ENCODE peak calls at places on chromosomes 6 and 20, in four cellular contexts. One of them, this sample, is unnamed.

GRCh38 chr6:90478278-90478677 is 108.6 kb downstream of the MAP3K7 start:
- DNase-seq in naive thymus-derived CD4-positive, alpha-beta T cell: no peak
- DNase-seq in body of pancreas: no peak
- DNase-seq in effector memory CD4-positive, alpha-beta T cell: no peak
- DNase-seq in this sample: no peak

GRCh38 chr20:57417830-57418780 is 26.9 kb downstream of the RBM38 start:
- DNase-seq in naive thymus-derived CD4-positive, alpha-beta T cell: no peak
- DNase-seq in body of pancreas: no peak
- DNase-seq in effector memory CD4-positive, alpha-beta T cell: no peak
- DNase-seq in this sample: no peak

GRCh38 chr6:30071081-30071818 is 4.3 kb downstream of the PPP1R11 start:
- DNase-seq in naive thymus-derived CD4-positive, alpha-beta T cell: no peak
- DNase-seq in effector memory CD4-positive, alpha-beta T cell: no peak
- DNase-seq in body of pancreas: no peak
- DNase-seq in this sample: no peak

GRCh38 chr6:42405025-42405424 is 46.7 kb downstream of the TRERF1 start:
- DNase-seq in effector memory CD4-positive, alpha-beta T cell: no peak
- DNase-seq in body of pancreas: no peak
- DNase-seq in naive thymus-derived CD4-positive, alpha-beta T cell: no peak
- DNase-seq in this sample: no peak

GRCh38 chr6:39904946-39905639 is 29.2 kb downstream of the MOCS1 start:
- DNase-seq in effector memory CD4-positive, alpha-beta T cell: no peak
- DNase-seq in naive thymus-derived CD4-positive, alpha-beta T cell: no peak
- DNase-seq in body of pancreas: no peak
- DNase-seq in this sample: no peak

GRCh38 chr6:42569102-42570028 is 5.5 kb downstream of the UBR2 start:
- DNase-seq in effector memory CD4-positive, alpha-beta T cell: no peak
- DNase-seq in naive thymus-derived CD4-positive, alpha-beta T cell: no peak
- DNase-seq in body of pancreas: no peak
- DNase-seq in this sample: peak

GRCh38 chr6:44071670-44072451 is 55.4 kb downstream of the MRPL14 start:
- DNase-seq in naive thymus-derived CD4-positive, alpha-beta T cell: no peak
- DNase-seq in effector memory CD4-positive, alpha-beta T cell: no peak
- DNase-seq in body of pancreas: no peak
- DNase-seq in this sample: no peak

GRCh38 chr6:11050735-11051134 is 6.6 kb upstream of the ELOVL2 start:
- DNase-seq in body of pancreas: no peak
- DNase-seq in naive thymus-derived CD4-positive, alpha-beta T cell: no peak
- DNase-seq in effector memory CD4-positive, alpha-beta T cell: no peak
- DNase-seq in this sample: no peak

GRCh38 chr6:27760464-27760863 is 151.7 kb downstream of the OR2B2 start:
- DNase-seq in effector memory CD4-positive, alpha-beta T cell: no peak
- DNase-seq in body of pancreas: no peak
- DNase-seq in naive thymus-derived CD4-positive, alpha-beta T cell: no peak
- DNase-seq in this sample: no peak

GRCh38 chr20:58239216-58239615 is 10.8 kb upstream of the ANKRD60 start:
- DNase-seq in naive thymus-derived CD4-positive, alpha-beta T cell: no peak
- DNase-seq in effector memory CD4-positive, alpha-beta T cell: no peak
- DNase-seq in body of pancreas: no peak
- DNase-seq in this sample: no peak

GRCh38 chr20:17897566-17898307 is 70.9 kb downstream of the SNX5 start:
- DNase-seq in naive thymus-derived CD4-positive, alpha-beta T cell: no peak
- DNase-seq in body of pancreas: no peak
- DNase-seq in effector memory CD4-positive, alpha-beta T cell: no peak
- DNase-seq in this sample: no peak

GRCh38 chr6:41441598-41442205 is 104.5 kb upstream of the FOXP4 start:
- DNase-seq in naive thymus-derived CD4-positive, alpha-beta T cell: no peak
- DNase-seq in body of pancreas: no peak
- DNase-seq in effector memory CD4-positive, alpha-beta T cell: peak
- DNase-seq in this sample: no peak

DNA sequence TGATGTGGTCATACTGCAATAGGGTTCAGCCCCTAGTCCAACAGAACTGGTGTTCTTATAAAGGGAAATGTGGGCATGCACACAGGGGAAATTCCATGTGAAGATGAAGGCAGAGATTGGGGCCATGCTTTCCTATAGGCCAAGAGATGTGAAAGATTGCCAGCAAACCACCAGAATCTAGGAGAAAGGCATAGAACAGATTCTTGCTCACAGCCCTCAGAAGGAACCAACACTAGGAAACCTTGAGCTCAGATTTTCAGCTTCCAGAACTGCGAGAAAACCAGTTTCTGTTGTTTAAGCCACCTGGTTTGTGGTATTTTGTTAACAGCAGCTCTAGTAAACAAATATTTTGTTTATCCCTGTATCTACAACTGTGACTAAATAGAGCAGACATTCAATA is 197.6 kb upstream of the CITED2 start:
- DNase-seq in body of pancreas: no peak
- DNase-seq in effector memory CD4-positive, alpha-beta T cell: no peak
- DNase-seq in naive thymus-derived CD4-positive, alpha-beta T cell: no peak
- DNase-seq in this sample: no peak
- H3K27ac ChIP-seq in body of pancreas: no peak
- H3K27ac ChIP-seq in effector memory CD4-positive, alpha-beta T cell: no peak
- H3K27ac ChIP-seq in naive thymus-derived CD4-positive, alpha-beta T cell: no peak
- H3K27ac ChIP-seq in this sample: no peak

GRCh38 chr6:34339971-34340370 is 52.5 kb downstream of the NUDT3 start:
- DNase-seq in body of pancreas: no peak
- DNase-seq in naive thymus-derived CD4-positive, alpha-beta T cell: no peak
- DNase-seq in effector memory CD4-positive, alpha-beta T cell: no peak
- DNase-seq in this sample: no peak
- H3K27ac ChIP-seq in body of pancreas: no peak
- H3K27ac ChIP-seq in naive thymus-derived CD4-positive, alpha-beta T cell: no peak
- H3K27ac ChIP-seq in effector memory CD4-positive, alpha-beta T cell: no peak
- H3K27ac ChIP-seq in this sample: no peak

GRCh38 chr20:6282642-6283041 is 159.8 kb upstream of the FERMT1 start:
- DNase-seq in body of pancreas: no peak
- DNase-seq in naive thymus-derived CD4-positive, alpha-beta T cell: no peak
- DNase-seq in effector memory CD4-positive, alpha-beta T cell: no peak
- DNase-seq in this sample: no peak

GRCh38 chr20:6287471-6287870 is 164.6 kb upstream of the FERMT1 start:
- DNase-seq in naive thymus-derived CD4-positive, alpha-beta T cell: no peak
- DNase-seq in body of pancreas: no peak
- DNase-seq in effector memory CD4-positive, alpha-beta T cell: no peak
- DNase-seq in this sample: no peak
- H3K27ac ChIP-seq in naive thymus-derived CD4-positive, alpha-beta T cell: no peak
- H3K27ac ChIP-seq in body of pancreas: no peak
- H3K27ac ChIP-seq in effector memory CD4-positive, alpha-beta T cell: no peak
- H3K27ac ChIP-seq in this sample: no peak

DNA sequence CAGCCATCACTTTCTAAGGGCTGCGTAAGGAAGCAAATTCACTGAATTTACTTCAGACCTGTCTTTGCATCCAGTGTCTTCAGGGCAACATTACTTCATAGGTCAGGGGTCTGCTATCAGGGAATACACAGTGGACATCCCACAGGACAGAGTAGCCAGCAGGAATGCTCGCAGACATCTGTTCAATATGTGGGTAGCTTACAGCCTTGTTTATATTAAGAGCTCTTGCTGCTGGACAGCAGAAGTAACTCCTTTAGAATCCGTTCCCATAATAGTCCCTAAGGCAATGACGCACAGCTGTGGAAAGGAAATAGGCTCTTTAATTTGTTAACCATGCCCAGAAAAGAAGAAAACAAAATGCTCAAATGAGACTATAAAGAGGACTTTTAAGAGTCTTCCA is 198.7 kb downstream of the MOXD1 start:
- DNase-seq in body of pancreas: no peak
- DNase-seq in naive thymus-derived CD4-positive, alpha-beta T cell: no peak
- DNase-seq in effector memory CD4-positive, alpha-beta T cell: no peak
- DNase-seq in this sample: peak
- H3K27ac ChIP-seq in body of pancreas: no peak
- H3K27ac ChIP-seq in naive thymus-derived CD4-positive, alpha-beta T cell: no peak
- H3K27ac ChIP-seq in effector memory CD4-positive, alpha-beta T cell: no peak
- H3K27ac ChIP-seq in this sample: peak

GRCh38 chr6:137348777-137349176 is 129.6 kb upstream of the IFNGR1 start:
- DNase-seq in body of pancreas: no peak
- DNase-seq in effector memory CD4-positive, alpha-beta T cell: no peak
- DNase-seq in naive thymus-derived CD4-positive, alpha-beta T cell: no peak
- DNase-seq in this sample: no peak

GRCh38 chr6:137352859-137353258 is 133.7 kb upstream of the IFNGR1 start:
- DNase-seq in naive thymus-derived CD4-positive, alpha-beta T cell: no peak
- DNase-seq in body of pancreas: peak
- DNase-seq in effector memory CD4-positive, alpha-beta T cell: no peak
- DNase-seq in this sample: peak

GRCh38 chr6:137349856-137350830 is 131.0 kb upstream of the IFNGR1 start:
- DNase-seq in naive thymus-derived CD4-positive, alpha-beta T cell: no peak
- DNase-seq in body of pancreas: no peak
- DNase-seq in effector memory CD4-positive, alpha-beta T cell: no peak
- DNase-seq in this sample: no peak

GRCh38 chr6:137351890-137352289 is 132.7 kb upstream of the IFNGR1 start:
- DNase-seq in effector memory CD4-positive, alpha-beta T cell: no peak
- DNase-seq in body of pancreas: no peak
- DNase-seq in naive thymus-derived CD4-positive, alpha-beta T cell: no peak
- DNase-seq in this sample: no peak

DNA sequence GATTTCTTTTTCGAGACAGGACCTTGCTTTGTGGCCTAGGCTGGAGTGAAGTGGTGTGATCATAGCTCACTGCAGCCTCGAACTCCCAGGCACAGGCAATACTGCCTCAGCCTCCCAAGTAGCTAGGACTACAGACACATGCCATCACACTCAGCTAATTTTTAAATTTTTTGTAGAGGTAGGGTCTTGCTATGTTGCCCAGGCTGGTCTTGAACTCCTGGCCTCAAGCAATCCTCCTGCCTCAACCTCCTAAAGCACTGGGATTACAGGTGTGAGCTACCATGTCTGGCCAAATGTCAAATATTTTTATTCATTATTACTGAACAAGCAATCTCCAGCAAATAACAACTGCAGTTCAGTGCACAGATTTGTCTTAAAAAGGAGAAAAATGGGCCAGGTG is 131.7 kb upstream of the IFNGR1 start:
- DNase-seq in naive thymus-derived CD4-positive, alpha-beta T cell: no peak
- DNase-seq in body of pancreas: no peak
- DNase-seq in effector memory CD4-positive, alpha-beta T cell: no peak
- DNase-seq in this sample: no peak
- H3K27ac ChIP-seq in naive thymus-derived CD4-positive, alpha-beta T cell: no peak
- H3K27ac ChIP-seq in body of pancreas: no peak
- H3K27ac ChIP-seq in effector memory CD4-positive, alpha-beta T cell: no peak
- H3K27ac ChIP-seq in this sample: no peak

DNA sequence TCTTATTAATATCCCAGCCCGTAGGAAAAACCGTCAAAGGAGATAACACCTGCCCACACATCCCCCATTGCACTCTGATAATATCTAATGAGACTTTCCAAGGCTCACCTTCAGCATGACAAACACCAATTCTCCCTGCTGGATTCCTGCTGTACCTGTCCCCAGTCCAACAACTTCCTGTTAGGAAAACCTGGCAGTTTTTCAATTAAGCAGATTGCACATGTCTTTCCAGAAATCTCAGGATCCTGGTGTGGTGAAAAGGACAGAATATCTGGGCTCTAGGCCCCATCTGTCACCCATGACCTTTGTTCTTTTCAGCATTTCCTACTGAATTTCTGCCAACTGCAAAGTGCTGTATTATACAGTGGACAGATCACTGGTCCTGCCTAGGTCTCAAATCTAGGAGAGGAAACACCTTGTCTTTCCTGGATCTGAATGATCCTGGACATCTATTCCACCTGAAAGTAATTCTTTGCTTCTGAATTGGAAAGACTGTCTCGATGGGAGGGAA is 27.7 kb upstream of the DTNBP1 start:
- DNase-seq in naive thymus-derived CD4-positive, alpha-beta T cell: no peak
- DNase-seq in effector memory CD4-positive, alpha-beta T cell: no peak
- DNase-seq in body of pancreas: no peak
- DNase-seq in this sample: peak
- H3K27ac ChIP-seq in naive thymus-derived CD4-positive, alpha-beta T cell: no peak
- H3K27ac ChIP-seq in effector memory CD4-positive, alpha-beta T cell: no peak
- H3K27ac ChIP-seq in body of pancreas: no peak
- H3K27ac ChIP-seq in this sample: peak

DNA sequence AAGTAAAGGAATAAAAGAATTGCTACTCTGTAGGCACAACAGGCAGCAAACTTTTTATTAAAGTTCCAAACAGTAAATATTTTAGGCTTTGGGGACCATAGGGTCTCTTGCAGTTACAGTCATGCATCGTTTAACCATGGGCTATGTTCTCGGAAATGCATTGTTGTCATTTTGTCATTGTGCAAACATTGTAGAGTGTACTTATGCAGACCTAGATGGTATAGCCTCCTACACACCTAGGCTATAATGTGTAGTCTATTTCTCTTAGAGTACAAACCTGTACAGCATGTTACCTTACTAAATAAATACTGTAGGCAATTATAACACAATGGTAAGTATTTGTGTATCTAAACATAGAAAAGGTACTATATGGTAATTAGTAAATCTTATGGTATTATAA is 54.7 kb downstream of the CDS2 start:
- DNase-seq in body of pancreas: no peak
- DNase-seq in effector memory CD4-positive, alpha-beta T cell: no peak
- DNase-seq in naive thymus-derived CD4-positive, alpha-beta T cell: no peak
- DNase-seq in this sample: no peak
- H3K27ac ChIP-seq in body of pancreas: no peak
- H3K27ac ChIP-seq in effector memory CD4-positive, alpha-beta T cell: no peak
- H3K27ac ChIP-seq in naive thymus-derived CD4-positive, alpha-beta T cell: no peak
- H3K27ac ChIP-seq in this sample: no peak

DNA sequence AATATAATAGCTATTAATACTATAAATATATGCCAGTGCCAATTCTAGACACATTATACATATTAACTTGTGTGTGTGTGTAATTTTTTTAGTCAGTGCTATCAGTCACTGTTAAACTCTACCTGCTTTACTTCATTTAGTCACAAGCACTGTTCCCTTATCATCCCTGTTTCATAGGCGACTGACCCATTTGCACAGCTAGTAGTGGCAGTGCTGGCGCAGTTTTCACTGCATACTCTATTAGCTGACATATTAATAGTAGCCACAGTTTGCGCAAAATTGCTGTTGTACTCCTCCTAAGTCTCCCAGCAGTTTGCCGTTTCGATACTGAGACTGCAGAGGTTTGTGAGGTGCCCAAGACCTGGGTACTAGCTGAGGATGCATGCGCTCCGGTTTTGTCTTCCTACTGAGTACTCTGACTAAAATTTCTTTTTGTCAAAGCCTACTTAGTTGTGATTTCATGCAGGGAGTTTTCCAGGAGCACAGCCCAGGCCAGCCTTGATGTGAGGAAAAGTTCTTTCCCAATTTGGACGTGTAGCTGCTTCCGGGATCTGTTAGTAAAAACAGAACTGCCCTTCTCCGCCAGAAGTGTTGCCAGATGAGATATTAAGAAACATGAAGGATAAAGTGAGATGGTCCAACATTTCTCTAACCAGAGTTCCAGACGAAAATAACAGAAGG is 5.6 kb downstream of the BAG2 start:
- DNase-seq in body of pancreas: peak
- DNase-seq in naive thymus-derived CD4-positive, alpha-beta T cell: no peak
- DNase-seq in effector memory CD4-positive, alpha-beta T cell: no peak
- DNase-seq in this sample: no peak
- H3K27ac ChIP-seq in body of pancreas: no peak
- H3K27ac ChIP-seq in naive thymus-derived CD4-positive, alpha-beta T cell: no peak
- H3K27ac ChIP-seq in effector memory CD4-positive, alpha-beta T cell: no peak
- H3K27ac ChIP-seq in this sample: no peak

This sample was measured in small intestine.